ENCODE peak calls at places on chromosomes 12 and 14, in five cellular contexts. P is aorta; V is CD8-positive, alpha-beta memory T cell; H is tibial nerve; C is A549. Y is an unnamed sample. For H3K9me3, the result is how much of the 10 kb centered on the place peaks cover.

GRCh38 chr12:55653031-55653430 is 16.3 kb downstream of the OR10P1 start:
- DNase-seq in P (no peak), V (no peak), H (no peak), C (no peak), Y (no peak)

GRCh38 chr12:57224973-57225679 is 4.4 kb upstream of the SHMT2 start:
- DNase-seq in P (no peak), V (peak), H (no peak), C (no peak), Y (peak)

GRCh38 chr12:102430661-102431060 is 49.7 kb downstream of the IGF1 start:
- DNase-seq in P (no peak), V (no peak), H (no peak), C (no peak), Y (no peak)

GRCh38 chr12:108850854-108851573 is 6.4 kb downstream of the SSH1 start:
- DNase-seq in P (peak), V (no peak), H (no peak), C (peak), Y (no peak)

GRCh38 chr14:56603648-56604047 is 24.1 kb downstream of the TMEM260 start:
- DNase-seq in P (no peak), V (no peak), H (no peak), C (no peak), Y (no peak)

GRCh38 chr14:74959596-74960180 is 4.3 kb upstream of the PGF start:
- DNase-seq in P (no peak), V (no peak), H (no peak), C (no peak), Y (no peak)

GRCh38 chr14:99605299-99605961 is 1.4 kb upstream of the CCDC85C start:
- DNase-seq in P (peak), V (peak), H (no peak), C (peak), Y (peak)

GRCh38 chr14:103007555-103007954 is 49.8 kb downstream of the CDC42BPB start:
- DNase-seq in P (peak), V (no peak), H (no peak), C (no peak), Y (no peak)

GRCh38 chr14:38366374-38366773 is 110.5 kb upstream of the CLEC14A start:
- DNase-seq in P (no peak), V (no peak), H (no peak), C (no peak), Y (no peak)

GRCh38 chr14:21066882-21067502 is 3.1 kb upstream of the ARHGEF40 start:
- DNase-seq in P (no peak), V (no peak), H (no peak), C (peak), Y (no peak)

GRCh38 chr14:65302571-65303184 is 109.9 kb upstream of the FUT8 start:
- DNase-seq in P (no peak), V (no peak), H (no peak), C (no peak), Y (no peak)

GRCh38 chr12:54993181-54993835 is 8.7 kb upstream of the TESPA1 start:
- DNase-seq in P (no peak), V (peak), H (peak), C (peak), Y (peak)

GRCh38 chr12:99596762-99597161 is 50.8 kb upstream of the GARIN6 start:
- DNase-seq in P (no peak), V (no peak), H (no peak), C (no peak), Y (no peak)

GRCh38 chr14:69771136-69771535 is 4.2 kb downstream of the SRSF5 start:
- DNase-seq in P (no peak), V (no peak), H (no peak), C (no peak), Y (no peak)

GRCh38 chr12:117684471-117684870 is 284.3 kb downstream of the KSR2 start:
- DNase-seq in P (no peak), V (no peak), H (no peak), C (no peak), Y (no peak)

GRCh38 chr12:130858084-130858483 is 13.8 kb upstream of the RAN start:
- DNase-seq in P (peak), V (no peak), H (no peak), C (no peak), Y (no peak)

GRCh38 chr12:124583854-124584253 is 16.4 kb upstream of the NCOR2 start:
- DNase-seq in P (no peak), V (no peak), H (no peak), C (no peak), Y (no peak)

GRCh38 chr12:64691793-64692583 is 67.2 kb downstream of the GNS start:
- DNase-seq in P (no peak), V (no peak), H (no peak), C (no peak), Y (no peak)

GRCh38 chr12:21502872-21503271 is 1.3 kb downstream of the GOLT1B start:
- DNase-seq in P (no peak), V (no peak), H (no peak), C (no peak), Y (no peak)

GRCh38 chr12:4899361-4899760 is 10.3 kb upstream of the KCNA1 start:
- DNase-seq in P (no peak), V (no peak), H (no peak), C (no peak), Y (no peak)

GRCh38 chr12:81863406-81863805 is 104.3 kb upstream of the PPFIA2 start:
- DNase-seq in P (no peak), V (no peak), H (no peak), C (no peak), Y (no peak)

GRCh38 chr14:23605931-23606585 is 27.5 kb upstream of the JPH4 start:
- DNase-seq in P (no peak), V (no peak), H (no peak), C (no peak), Y (no peak)

GRCh38 chr14:104545151-104545931 is 34.2 kb upstream of the C14orf180 start:
- DNase-seq in P (peak), V (no peak), H (no peak), C (no peak), Y (no peak)

GRCh38 chr12:108634225-108634795 is 616 bp upstream of the SELPLG start:
- DNase-seq in P (peak), V (no peak), H (no peak), C (peak), Y (peak)

GRCh38 chr12:94566345-94566744 is 84.0 kb downstream of the TMCC3 start:
- DNase-seq in P (no peak), V (no peak), H (no peak), C (no peak), Y (no peak)

GRCh38 chr12:130014485-130014807 is 110.6 kb upstream of the TMEM132D start:
- DNase-seq in P (no peak), V (no peak), H (no peak), C (peak), Y (no peak)

GRCh38 chr14:43894534-43894933 is 612.5 kb downstream of the FSCB start:
- DNase-seq in P (no peak), V (no peak), H (no peak), C (peak), Y (no peak)

GRCh38 chr14:104282332-104283196 is 144.2 kb downstream of the KIF26A start:
- DNase-seq in P (peak), V (no peak), H (no peak), C (no peak), Y (no peak)

GRCh38 chr12:77382096-77382742 is 316.9 kb upstream of the E2F7 start:
- DNase-seq in P (no peak), V (no peak), H (no peak), C (no peak), Y (no peak)
- H3K9me3 ChIP-seq in P (under half), V (under half), H (under half), C (under half), Y (under half)

DNA sequence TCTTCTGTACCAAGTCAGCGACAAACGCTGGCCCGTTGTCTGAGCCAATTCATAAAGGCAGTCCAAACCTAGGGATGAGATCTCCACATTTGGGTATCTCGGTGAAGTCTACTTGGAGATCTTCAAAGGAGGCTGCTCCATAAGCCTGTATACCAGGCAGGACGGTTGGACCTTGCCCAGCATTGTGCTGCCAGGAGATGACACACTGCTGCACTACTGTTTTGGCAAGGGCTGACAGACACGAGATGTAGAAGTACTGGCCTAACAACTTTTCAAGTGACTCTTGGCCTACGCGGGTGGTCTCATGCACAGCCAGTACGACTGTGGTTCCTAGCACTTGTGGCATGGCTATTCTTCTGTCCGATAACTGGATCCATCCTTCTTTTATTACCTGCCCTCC is 135.3 kb downstream of the SLC38A6 start:
- DNase-seq in P (no peak), V (no peak), H (no peak), C (no peak), Y (no peak)
- H3K9me3 ChIP-seq in P (under half), V (under half), H (under half), C (under half), Y (under half)

GRCh38 chr12:133073836-133074235 is 6.9 kb upstream of the ZNF140 start:
- DNase-seq in P (no peak), V (no peak), H (no peak), C (no peak), Y (no peak)
- H3K9me3 ChIP-seq in P (under half), V (under half), H (under half), C (half or more), Y (under half)

GRCh38 chr12:126718365-126718764 is 1548.6 kb upstream of the TMEM132C start:
- DNase-seq in P (no peak), V (no peak), H (no peak), C (no peak), Y (no peak)

GRCh38 chr12:126719886-126720666 is 1546.9 kb upstream of the TMEM132C start:
- DNase-seq in P (no peak), V (no peak), H (no peak), C (no peak), Y (no peak)
- H3K9me3 ChIP-seq in P (under half), V (under half), H (under half), C (under half), Y (under half)